ENCODE peak calls at places on chromosomes 11 and 22, in eight cellular contexts. Z is fibroblast of lung, X is keratinocyte, C is GM23248, Y is mesendoderm, S is endothelial cell of umbilical vein, P is astrocyte, D is colonic mucosa. W is an unnamed sample.

GRCh38 chr22:31829505-31829904 is 75.7 kb downstream of the DEPDC5 start:
- DNase-seq in Z (peak; percentile 83), X (peak; percentile 54), C (peak; percentile 96), Y (no peak), S (peak; percentile 73), P (peak; percentile 95), D (no peak), W (no peak)

GRCh38 chr22:43375951-43376455 is 32.8 kb upstream of the SCUBE1 start:
- DNase-seq in Z (no peak), X (no peak), C (peak; percentile 63), Y (no peak), S (no peak), P (peak; percentile 76), D (no peak), W (no peak)

GRCh38 chr22:49994361-49995058 is 18.1 kb downstream of the IL17REL start:
- DNase-seq in Z (no peak), X (no peak), C (no peak), Y (no peak), S (no peak), P (no peak), D (peak; percentile 17), W (no peak)

GRCh38 chr11:133176748-133177147 is 355.6 kb downstream of the OPCML start:
- DNase-seq in Z (no peak), X (no peak), C (no peak), Y (no peak), S (no peak), P (no peak), D (no peak), W (no peak)

GRCh38 chr22:49749885-49750510 is 77.7 kb downstream of the BRD1 start:
- DNase-seq in Z (no peak), X (no peak), C (no peak), Y (no peak), S (no peak), P (no peak), D (no peak), W (no peak)

GRCh38 chr11:35418847-35419712 is at the start of gene SLC1A2:
- DNase-seq in Z (no peak), X (no peak), C (peak; percentile 71), Y (peak; percentile 71), S (no peak), P (no peak), D (no peak), W (peak; percentile 80)

GRCh38 chr11:31813961-31814868 is 3.1 kb upstream of the PAX6 start:
- DNase-seq in Z (no peak), X (no peak), C (no peak), Y (peak; percentile 57), S (no peak), P (peak; percentile 23), D (no peak), W (peak; percentile 80)

GRCh38 chr11:114168691-114169090 is 109.2 kb downstream of the ZBTB16 start:
- DNase-seq in Z (no peak), X (no peak), C (no peak), Y (no peak), S (no peak), P (no peak), D (peak; percentile 69), W (no peak)

GRCh38 chr22:28826921-28827320 is 26.6 kb upstream of the XBP1 start:
- DNase-seq in Z (no peak), X (no peak), C (no peak), Y (no peak), S (no peak), P (no peak), D (no peak), W (no peak)

GRCh38 chr11:102546923-102547471 is 16.4 kb upstream of the MMP7 start:
- DNase-seq in Z (no peak), X (no peak), C (no peak), Y (no peak), S (no peak), P (no peak), D (no peak), W (no peak)

GRCh38 chr22:46518038-46518437 is 19.4 kb downstream of the CELSR1 start:
- DNase-seq in Z (no peak), X (no peak), C (no peak), Y (no peak), S (no peak), P (no peak), D (no peak), W (peak; percentile 38)

GRCh38 chr11:114291847-114292680 is 4.1 kb upstream of the NNMT start:
- DNase-seq in Z (peak; percentile 71), X (no peak), C (peak; percentile 87), Y (no peak), S (peak; percentile 94), P (peak; percentile 93), D (no peak), W (no peak)

GRCh38 chr11:61114913-61115312 is 12.6 kb downstream of the CD5 start:
- DNase-seq in Z (no peak), X (no peak), C (no peak), Y (no peak), S (no peak), P (no peak), D (no peak), W (no peak)

GRCh38 chr11:45048870-45049825 is 97.3 kb upstream of the PRDM11 start:
- DNase-seq in Z (peak; percentile 8), X (no peak), C (peak; percentile 15), Y (no peak), S (no peak), P (no peak), D (no peak), W (no peak)

GRCh38 chr11:125345706-125346561 is 150.1 kb downstream of the FEZ1 start:
- DNase-seq in Z (peak; percentile 79), X (no peak), C (peak; percentile 93), Y (peak; percentile 77), S (peak; percentile 67), P (peak; percentile 70), D (peak; percentile 64), W (peak; percentile 92)

GRCh38 chr22:45296628-45297297 is 12.0 kb downstream of the UPK3A start:
- DNase-seq in Z (no peak), X (no peak), C (no peak), Y (no peak), S (no peak), P (no peak), D (no peak), W (no peak)

GRCh38 chr11:17502630-17503029 is 26.0 kb upstream of the ABCC8 start:
- DNase-seq in Z (no peak), X (no peak), C (no peak), Y (no peak), S (no peak), P (no peak), D (no peak), W (no peak)

GRCh38 chr11:101346591-101346990 is 217.0 kb upstream of the PGR start:
- DNase-seq in Z (peak; percentile 47), X (no peak), C (peak; percentile 37), Y (no peak), S (no peak), P (no peak), D (no peak), W (no peak)

GRCh38 chr11:128291835-128292234 is 295.5 kb downstream of the ETS1 start:
- DNase-seq in Z (no peak), X (no peak), C (no peak), Y (no peak), S (no peak), P (no peak), D (peak; percentile 61), W (no peak)

GRCh38 chr22:31977939-31978338 is 33.6 kb downstream of the YWHAH start:
- DNase-seq in Z (no peak), X (no peak), C (no peak), Y (no peak), S (no peak), P (no peak), D (no peak), W (no peak)

GRCh38 chr11:64644348-64645242 is 53.6 kb downstream of the SLC22A12 start:
- DNase-seq in Z (no peak), X (no peak), C (peak; percentile 13), Y (peak; percentile 70), S (no peak), P (no peak), D (no peak), W (peak; percentile 74)
- H3K9ac ChIP-seq in Z (no peak overlapping the region), X (no peak overlapping the region), C (no peak overlapping the region), Y (no peak overlapping the region), S (no peak overlapping the region), P (no peak overlapping the region), D (no peak overlapping the region), W (no peak overlapping the region)

GRCh38 chr11:1171985-1172728 is 14.4 kb downstream of the MUC5AC start:
- DNase-seq in Z (no peak), X (no peak), C (no peak), Y (peak; percentile 55), S (no peak), P (no peak), D (no peak), W (no peak)
- H3K9ac ChIP-seq in Z (no peak overlapping the region), X (no peak overlapping the region), C (no peak overlapping the region), Y (no peak overlapping the region), S (no peak overlapping the region), P (no peak overlapping the region), D (no peak overlapping the region), W (no peak overlapping the region)

GRCh38 chr11:72766152-72766902 is 14.1 kb upstream of the ARAP1 start:
- DNase-seq in Z (no peak), X (no peak), C (no peak), Y (no peak), S (no peak), P (no peak), D (no peak), W (no peak)

GRCh38 chr11:72762641-72763304 is 10.6 kb upstream of the ARAP1 start:
- DNase-seq in Z (no peak), X (no peak), C (no peak), Y (no peak), S (no peak), P (no peak), D (no peak), W (no peak)

GRCh38 chr11:72764503-72764902 is 12.3 kb upstream of the ARAP1 start:
- DNase-seq in Z (no peak), X (no peak), C (no peak), Y (peak; percentile 72), S (no peak), P (no peak), D (peak; percentile 82), W (peak; percentile 91)

GRCh38 chr11:72760543-72761400 is 8.6 kb upstream of the ARAP1 start:
- DNase-seq in Z (peak; percentile 72), X (no peak), C (peak; percentile 69), Y (peak; percentile 38), S (no peak), P (peak; percentile 83), D (no peak), W (no peak)

GRCh38 chr11:72763823-72764222 is 11.6 kb upstream of the ARAP1 start:
- DNase-seq in Z (no peak), X (no peak), C (no peak), Y (no peak), S (no peak), P (no peak), D (no peak), W (no peak)
- H3K9ac ChIP-seq in Z (no peak overlapping the region), X (no peak overlapping the region), C (no peak overlapping the region), Y (no peak overlapping the region), S (no peak overlapping the region), P (no peak overlapping the region), D (no peak overlapping the region), W (no peak overlapping the region)

DNA sequence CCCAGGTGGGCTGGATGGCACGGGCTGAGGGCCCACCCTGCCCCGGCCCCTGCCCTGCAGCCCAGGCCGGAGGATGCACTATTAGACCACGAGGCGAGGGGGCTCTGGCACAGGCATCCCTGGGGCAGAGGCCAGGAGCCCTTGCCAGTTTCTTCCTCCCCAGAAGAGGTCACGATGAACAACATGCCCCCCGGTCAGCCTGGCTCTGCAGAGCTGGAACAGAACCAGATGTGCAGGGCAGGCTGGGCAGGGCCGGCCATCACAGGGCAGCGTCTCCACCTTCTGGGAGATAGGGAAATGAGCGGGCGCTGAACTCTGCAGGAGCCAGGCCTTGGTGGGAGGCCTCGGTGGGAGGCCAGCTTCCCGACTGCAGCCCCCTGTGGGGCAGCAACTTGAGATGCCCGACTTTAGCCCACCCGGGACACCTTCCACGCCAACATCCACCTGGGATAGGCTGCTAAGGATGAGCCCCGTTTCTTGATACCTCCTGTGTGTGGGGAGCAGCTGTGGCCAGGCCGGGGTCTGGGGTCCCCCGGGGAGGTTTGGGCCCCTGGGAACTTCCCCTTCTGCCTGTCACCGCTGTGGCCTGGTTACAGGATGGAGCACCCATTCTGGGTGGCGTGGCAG is 21.8 kb upstream of the GNB1L start:
- DNase-seq in Z (no peak), X (no peak), C (no peak), Y (no peak), S (peak; percentile 54), P (no peak), D (peak; percentile 32), W (peak; percentile 42)
- H3K9ac ChIP-seq in Z (no peak overlapping the region), X (no peak overlapping the region), C (no peak overlapping the region), Y (no peak overlapping the region), S (peak overlapping the region; percentile 54), P (no peak overlapping the region), D (no peak overlapping the region), W (no peak overlapping the region)

W was measured in endodermal cell.